ENCODE peak calls at places on chromosomes 2 and 18, in nine cellular contexts. V, J, P, Z, N, C, K, Y and H are unnamed samples. For H3K27me3, the result is how much of the 10 kb centered on the place peaks cover.

GRCh38 chr18:6219116-6219717 is 195.5 kb downstream of the L3MBTL4 start:
- DNase-seq in Z (no peak), Y (no peak), N (peak), P (peak), C (peak), J (peak), K (no peak), V (peak), H (no peak)

GRCh38 chr2:169069341-169069740 is at the start of gene DHRS9:
- DNase-seq in C (peak), Y (no peak), V (no peak), N (peak), J (no peak), K (no peak), Z (no peak), P (no peak), H (peak)

GRCh38 chr2:151040036-151040435 is 221.6 kb downstream of the RBM43 start:
- DNase-seq in Z (no peak), Y (no peak), V (no peak), J (no peak), N (no peak), P (no peak), K (no peak), C (no peak), H (peak)

GRCh38 chr2:67043781-67044478 is 353.2 kb upstream of the ETAA1 start:
- DNase-seq in P (no peak), C (no peak), Z (no peak), Y (no peak), J (no peak), K (no peak), N (no peak), V (no peak), H (no peak)

GRCh38 chr18:69259282-69259681 is 141.4 kb upstream of the DOK6 start:
- DNase-seq in C (no peak), N (no peak), Z (no peak), V (no peak), K (no peak), J (no peak), Y (no peak), P (no peak), H (no peak)

GRCh38 chr2:18299423-18300212 is 260.8 kb downstream of the RDH14 start:
- DNase-seq in V (no peak), P (peak), Z (no peak), C (peak), J (no peak), N (peak), K (no peak), Y (no peak), H (peak)

GRCh38 chr2:182208421-182208820 is 218.4 kb downstream of the PDE1A start:
- DNase-seq in P (no peak), J (no peak), K (no peak), V (no peak), Z (no peak), N (no peak), Y (no peak), C (no peak), H (no peak)

GRCh38 chr2:236352761-236353593 is 88.8 kb upstream of the ASB18 start:
- DNase-seq in J (peak), V (no peak), P (no peak), K (no peak), Y (no peak), N (peak), Z (no peak), C (peak), H (peak)

GRCh38 chr18:5295231-5295920 is at the start of gene ZBTB14:
- DNase-seq in N (peak), P (peak), V (peak), Z (peak), J (peak), K (peak), C (no peak), Y (peak), H (peak)

GRCh38 chr18:34632323-34632722 is 77.8 kb upstream of the DTNA start:
- DNase-seq in J (no peak), N (no peak), K (no peak), Y (no peak), Z (no peak), C (no peak), V (no peak), P (no peak), H (no peak)

GRCh38 chr18:11887305-11888262 is 20.5 kb downstream of the MPPE1 start:
- DNase-seq in V (no peak), K (no peak), P (no peak), Z (no peak), C (no peak), Y (no peak), N (peak), J (no peak), H (peak)

GRCh38 chr18:36186461-36187137 is 698 bp upstream of the MOCOS start:
- DNase-seq in C (no peak), N (peak), P (peak), Y (peak), J (peak), K (peak), Z (no peak), V (peak), H (no peak)

GRCh38 chr2:84646514-84646913 is 130.2 kb downstream of the DNAH6 start:
- DNase-seq in J (no peak), Z (no peak), P (no peak), V (no peak), K (no peak), N (no peak), C (no peak), Y (no peak), H (no peak)

GRCh38 chr2:238255636-238256035 is 15.8 kb upstream of the HES6 start:
- DNase-seq in V (no peak), N (no peak), K (peak), Y (no peak), J (no peak), P (no peak), Z (no peak), C (no peak), H (no peak)

GRCh38 chr2:224837066-224837465 is 120.9 kb upstream of the CCDC195 start:
- DNase-seq in Y (no peak), P (no peak), Z (no peak), V (no peak), J (no peak), C (no peak), N (no peak), K (no peak), H (no peak)

GRCh38 chr18:2847341-2848144 is 737 bp downstream of the EMILIN2 start:
- DNase-seq in V (no peak), J (peak), K (peak), Z (no peak), C (no peak), N (peak), P (peak), Y (peak), H (no peak)

GRCh38 chr2:239106971-239107370 is 259.1 kb downstream of the TWIST2 start:
- DNase-seq in Z (no peak), V (no peak), N (no peak), K (no peak), P (no peak), C (no peak), J (no peak), Y (no peak), H (no peak)

GRCh38 chr2:188170356-188170755 is 121.3 kb upstream of the GULP1 start:
- DNase-seq in P (no peak), Y (no peak), C (no peak), V (no peak), J (no peak), Z (no peak), N (no peak), K (no peak), H (no peak)

GRCh38 chr2:231662028-231662810 is 46.1 kb upstream of the PTMA start:
- DNase-seq in K (peak), N (peak), Z (peak), P (peak), Y (peak), V (peak), J (peak), C (peak), H (peak)

GRCh38 chr18:48825101-48825745 is 125.5 kb downstream of the SMAD7 start:
- DNase-seq in Z (no peak), K (peak), J (no peak), P (peak), C (peak), Y (peak), N (no peak), V (peak), H (no peak)

GRCh38 chr2:207165121-207166038 is at the start of gene KLF7:
- DNase-seq in Z (no peak), P (peak), V (peak), Y (peak), J (peak), N (peak), C (peak), K (peak), H (no peak)

GRCh38 chr2:237923507-237924163 is 43.2 kb upstream of the UBE2F start:
- DNase-seq in K (peak), Y (peak), N (peak), C (peak), V (peak), J (peak), Z (peak), P (peak), H (no peak)

GRCh38 chr2:11411768-11412448 is 54.1 kb downstream of the E2F6 start:
- DNase-seq in Y (peak), V (peak), C (peak), N (peak), K (no peak), J (peak), P (no peak), Z (no peak), H (peak)

GRCh38 chr2:25692143-25692542 is 18.8 kb upstream of the DTNB start:
- DNase-seq in Z (no peak), P (peak), K (no peak), Y (no peak), J (no peak), N (no peak), C (peak), V (peak), H (no peak)

GRCh38 chr2:202149155-202149762 is 76.2 kb downstream of the KIAA2012 start:
- DNase-seq in C (no peak), N (no peak), Z (no peak), P (peak), K (no peak), J (peak), Y (peak), V (peak), H (no peak)

GRCh38 chr18:22067682-22068081 is 101.7 kb upstream of the GATA6 start:
- DNase-seq in K (no peak), C (no peak), N (no peak), J (no peak), Y (no peak), P (no peak), Z (no peak), V (no peak), H (no peak)

GRCh38 chr2:105398522-105399206 is at the start of gene FHL2:
- DNase-seq in Z (no peak), N (peak), J (peak), K (peak), C (peak), Y (peak), P (peak), V (peak), H (peak)

GRCh38 chr18:33749831-33750230 is 171.8 kb downstream of the ASXL3 start:
- DNase-seq in Z (no peak), K (no peak), C (no peak), P (no peak), Y (no peak), V (no peak), N (no peak), J (no peak), H (no peak)

GRCh38 chr2:105038383-105039061 is 653 bp downstream of the MRPS9 start:
- DNase-seq in J (no peak), Y (no peak), P (no peak), V (no peak), Z (no peak), K (no peak), N (no peak), C (no peak), H (peak)

GRCh38 chr18:22882084-22882483 is 51.0 kb upstream of the RBBP8 start:
- DNase-seq in V (no peak), P (no peak), Y (no peak), C (no peak), N (no peak), J (no peak), K (no peak), Z (no peak), H (no peak)

GRCh38 chr2:134670955-134671354 is 47.8 kb downstream of the TMEM163 start:
- DNase-seq in K (no peak), V (no peak), P (peak), C (no peak), Y (peak), J (no peak), N (no peak), Z (no peak), H (no peak)

GRCh38 chr18:63319383-63320040 is at the start of gene BCL2:
- DNase-seq in J (peak), K (no peak), Z (no peak), N (peak), C (peak), Y (peak), P (peak), V (peak), H (no peak)

GRCh38 chr2:203625712-203626111 is 80.7 kb upstream of the CD28 start:
- DNase-seq in P (no peak), K (no peak), Y (no peak), C (peak), V (no peak), Z (no peak), N (no peak), J (no peak), H (no peak)

GRCh38 chr2:140586379-140586778 is 1544.4 kb downstream of the LRP1B start:
- DNase-seq in N (peak), Z (no peak), C (peak), K (no peak), V (no peak), P (no peak), Y (no peak), J (peak), H (peak)

GRCh38 chr18:50579061-50579774 is 19.3 kb downstream of the MAPK4 start:
- DNase-seq in C (no peak), J (no peak), Z (no peak), Y (no peak), P (peak), N (no peak), V (no peak), K (no peak), H (peak)

GRCh38 chr2:127220102-127220806 is at the start of gene CYP27C1:
- DNase-seq in Z (no peak), Y (no peak), J (peak), C (peak), K (no peak), P (no peak), N (peak), V (no peak), H (no peak)
- H3K4me3 ChIP-seq in Z (peak), Y (peak), J (peak), C (peak), K (peak), P (peak), N (peak), V (peak), H (peak)

GRCh38 chr2:27663160-27663462 is 303 bp downstream of the SUPT7L start:
- DNase-seq in P (no peak), N (no peak), C (no peak), Z (peak), J (no peak), V (no peak), K (no peak), Y (no peak), H (no peak)

GRCh38 chr2:27664245-27664574 is 521 bp downstream of the SLC4A1AP start:
- DNase-seq in J (no peak), N (peak), Y (no peak), Z (no peak), C (no peak), V (no peak), K (no peak), P (no peak), H (no peak)

GRCh38 chr2:27661371-27661770 is 2.0 kb downstream of the SUPT7L start:
- DNase-seq in C (no peak), J (no peak), N (no peak), V (no peak), Z (no peak), Y (no peak), P (no peak), K (no peak), H (no peak)

GRCh38 chr2:27664622-27665363 is 1.1 kb downstream of the SLC4A1AP start:
- DNase-seq in P (no peak), V (no peak), Y (no peak), K (no peak), Z (no peak), N (no peak), J (no peak), C (no peak), H (no peak)

GRCh38 chr2:27663463-27664244 is at the start of the genes SLC4A1AP and SUPT7L:
- DNase-seq in N (peak), Z (peak), Y (peak), C (peak), P (peak), V (peak), K (peak), J (peak), H (peak)
- TF ChIP-seq CTCF in N (peak), Z (no peak), Y (no peak), C (no peak), P (no peak), V (no peak), K (no peak), J (peak), H (peak)

DNA sequence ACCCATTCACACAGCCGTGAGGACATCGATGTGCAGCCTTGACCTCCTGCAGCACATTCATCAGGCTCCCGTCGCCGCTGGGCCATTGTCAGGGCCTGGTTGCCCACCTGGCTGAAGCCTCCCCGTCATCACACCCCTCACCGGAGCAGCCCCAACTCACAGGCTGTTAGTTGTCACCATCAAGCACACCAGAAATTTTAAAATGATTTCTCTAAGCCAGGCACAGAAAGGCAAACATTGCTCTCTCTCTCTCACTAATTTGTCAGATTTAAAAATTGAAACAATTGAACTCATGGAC is 167.1 kb downstream of the RTP5 start:
- DNase-seq in N (no peak), P (no peak), J (no peak), Y (no peak), V (no peak), Z (no peak), C (no peak), K (peak), H (no peak)
- H3K27me3 ChIP-seq in N (under half), P (under half), J (under half), Y (under half), V (under half), Z (under half), C (under half), K (half or more), H (under half)

GRCh38 chr2:165126244-165126643 is 77.6 kb downstream of the SCN3A start:
- DNase-seq in Z (no peak), C (no peak), V (no peak), Y (no peak), P (no peak), N (no peak), J (no peak), K (no peak), H (no peak)
- H3K4me3 ChIP-seq in Z (no peak), C (no peak), V (no peak), Y (no peak), P (no peak), N (no peak), J (no peak), K (no peak), H (no peak)

DNA sequence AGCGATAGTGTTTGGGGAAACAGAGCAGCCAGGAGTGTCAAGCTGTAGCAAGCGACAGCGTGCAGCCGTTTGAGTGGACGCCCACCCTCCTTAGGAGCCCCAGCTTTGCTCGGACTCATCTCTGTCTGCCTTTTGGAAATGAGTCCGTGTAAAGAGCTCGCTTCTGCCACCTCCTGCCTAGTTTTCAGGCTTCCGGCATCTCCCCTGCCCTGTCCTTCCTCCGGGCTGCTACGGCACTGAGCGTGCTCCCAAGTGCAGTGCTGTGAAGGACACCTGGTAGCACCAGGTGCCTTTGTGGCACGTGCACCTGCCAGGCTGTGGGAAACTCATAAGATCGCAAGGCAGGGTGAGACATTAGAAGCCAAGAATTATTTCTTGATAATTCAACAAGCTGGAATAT is 117.1 kb downstream of the RNF144A start:
- DNase-seq in Y (no peak), P (no peak), V (no peak), C (no peak), Z (no peak), N (peak), J (peak), K (no peak), H (no peak)
- TF ChIP-seq CTCF in Y (no peak), P (no peak), V (peak), C (no peak), Z (no peak), N (peak), J (peak), K (no peak), H (no peak)

DNA sequence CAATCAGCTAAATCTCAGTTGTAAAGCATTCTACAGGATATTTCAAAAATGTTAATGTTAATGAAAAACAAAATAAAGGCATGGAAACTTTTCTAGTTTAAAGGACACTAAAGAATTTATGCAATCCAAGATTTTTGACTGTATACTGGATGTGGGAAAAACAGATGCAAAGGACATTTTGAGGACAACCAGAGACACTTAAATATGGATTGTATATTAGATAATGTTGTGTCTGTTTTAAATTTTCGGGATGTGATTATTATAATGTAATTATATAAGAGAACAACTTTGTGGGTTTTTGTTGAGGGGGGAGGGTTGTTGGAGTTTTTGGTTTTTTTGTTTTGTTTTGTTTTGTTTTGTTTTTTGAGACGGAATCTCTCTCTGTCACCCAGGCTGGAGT is 30.9 kb downstream of the PSMA8 start:
- DNase-seq in K (no peak), N (no peak), V (no peak), J (no peak), C (no peak), P (no peak), Y (no peak), Z (no peak), H (no peak)
- H3K27me3 ChIP-seq in K (under half), N (under half), V (under half), J (under half), C (under half), P (under half), Y (under half), Z (under half), H (under half)